ENCODE peak calls at places on chromosome 10, in four cellular contexts. B is neural crest cell, F is brain microvascular endothelial cell, K is H9. G is an unnamed sample.

GRCh38 chr10:12499066-12499465 is 149.7 kb downstream of the CAMK1D start:
- DNase-seq in B (no peak), F (no peak), K (no peak), G (no peak)

GRCh38 chr10:84826704-84827103 is 498.3 kb downstream of the CCSER2 start:
- DNase-seq in B (no peak), F (no peak), K (no peak), G (no peak)

GRCh38 chr10:32411797-32412498 is 34.0 kb upstream of the CCDC7 start:
- DNase-seq in B (no peak), F (no peak), K (no peak), G (no peak)

GRCh38 chr10:113169853-113170455 is 219.9 kb downstream of the TCF7L2 start:
- DNase-seq in B (no peak), F (no peak), K (no peak), G (no peak)

GRCh38 chr10:128063736-128064614 is 62.2 kb downstream of the MKI67 start:
- DNase-seq in B (no peak), F (no peak), K (no peak), G (no peak)

GRCh38 chr10:62492012-62492869 is 118.1 kb downstream of the ZNF365 start:
- DNase-seq in B (no peak), F (no peak), K (no peak), G (no peak)

GRCh38 chr10:114334301-114334700 is 70.0 kb downstream of the AFAP1L2 start:
- DNase-seq in B (no peak), F (no peak), K (no peak), G (no peak)

GRCh38 chr10:80659284-80659683 is 121.6 kb downstream of the SH2D4B start:
- DNase-seq in B (no peak), F (no peak), K (no peak), G (no peak)

GRCh38 chr10:113499066-113499465 is 53.8 kb upstream of the HABP2 start:
- DNase-seq in B (no peak), F (no peak), K (no peak), G (no peak)

GRCh38 chr10:74084955-74085354 is 65.7 kb downstream of the AP3M1 start:
- DNase-seq in B (no peak), F (no peak), K (no peak), G (no peak)

GRCh38 chr10:44399478-44400451 is 14.9 kb upstream of the CXCL12 start:
- DNase-seq in B (no peak), F (no peak), K (no peak), G (peak)

GRCh38 chr10:118557946-118558345 is 37.5 kb downstream of the PRLHR start:
- DNase-seq in B (no peak), F (no peak), K (no peak), G (no peak)

GRCh38 chr10:117533507-117534281 is 8.9 kb upstream of the EMX2 start:
- DNase-seq in B (no peak), F (no peak), K (no peak), G (no peak)

GRCh38 chr10:7288060-7288690 is 122.7 kb downstream of the SFMBT2 start:
- DNase-seq in B (no peak), F (no peak), K (no peak), G (no peak)

GRCh38 chr10:132904814-132905649 is 37.3 kb downstream of the CFAP46 start:
- DNase-seq in B (no peak), F (no peak), K (no peak), G (no peak)

GRCh38 chr10:10209152-10209551 is 808.5 kb upstream of the CELF2 start:
- DNase-seq in B (no peak), F (peak), K (no peak), G (no peak)

GRCh38 chr10:14299516-14299915 is 31.2 kb downstream of the FRMD4A start:
- DNase-seq in B (no peak), F (no peak), K (no peak), G (no peak)

GRCh38 chr10:104447331-104447730 is 93.7 kb downstream of the CFAP58 start:
- DNase-seq in B (no peak), F (no peak), K (no peak), G (no peak)

GRCh38 chr10:63521389-63522128 is at the start of gene REEP3:
- DNase-seq in B (peak), F (peak), K (peak), G (peak)

GRCh38 chr10:62503871-62504270 is 129.7 kb downstream of the ZNF365 start:
- DNase-seq in B (no peak), F (no peak), K (no peak), G (no peak)

GRCh38 chr10:8349610-8350249 is 295.2 kb downstream of the GATA3 start:
- DNase-seq in B (no peak), F (no peak), K (no peak), G (no peak)

GRCh38 chr10:93993782-93994668 is at the start of gene PLCE1:
- DNase-seq in B (peak), F (no peak), K (peak), G (peak)

GRCh38 chr10:97332586-97333350 is 1.8 kb downstream of the FRAT2 start:
- DNase-seq in B (no peak), F (peak), K (peak), G (no peak)
- TF ChIP-seq CTCF in B (no peak), F (peak), K (no peak), G (no peak)

GRCh38 chr10:24390746-24391145 is 181.8 kb downstream of the KIAA1217 start:
- DNase-seq in B (no peak), F (no peak), K (no peak), G (no peak)

GRCh38 chr10:24393206-24393605 is 184.3 kb downstream of the KIAA1217 start:
- DNase-seq in B (no peak), F (no peak), K (no peak), G (no peak)

GRCh38 chr10:24394479-24395190 is 185.7 kb downstream of the KIAA1217 start:
- DNase-seq in B (no peak), F (no peak), K (no peak), G (no peak)

GRCh38 chr10:24397662-24398061 is 188.7 kb downstream of the KIAA1217 start:
- DNase-seq in B (no peak), F (no peak), K (no peak), G (no peak)

DNA sequence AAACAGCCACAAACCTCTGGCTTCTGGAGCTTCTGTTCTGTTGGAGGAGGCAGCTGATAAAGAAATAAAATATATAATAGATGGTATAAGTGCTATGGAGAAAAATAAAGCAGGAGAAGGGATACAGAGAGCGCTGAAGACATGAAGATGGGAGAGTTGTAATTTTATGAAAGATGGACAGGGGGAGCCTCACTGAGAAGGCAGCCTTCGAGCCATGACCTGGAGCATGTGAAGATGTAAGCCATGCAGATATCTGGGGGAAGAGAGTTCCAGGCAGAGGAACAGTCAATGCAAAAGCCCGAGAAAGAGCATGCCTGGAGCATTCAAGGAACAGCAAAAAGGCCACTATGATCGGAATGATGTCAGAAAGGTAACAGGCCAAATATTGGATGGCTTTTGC is 187.5 kb downstream of the KIAA1217 start:
- DNase-seq in B (no peak), F (no peak), K (no peak), G (no peak)
- TF ChIP-seq CTCF in B (no peak), F (peak), K (peak), G (no peak)

DNA sequence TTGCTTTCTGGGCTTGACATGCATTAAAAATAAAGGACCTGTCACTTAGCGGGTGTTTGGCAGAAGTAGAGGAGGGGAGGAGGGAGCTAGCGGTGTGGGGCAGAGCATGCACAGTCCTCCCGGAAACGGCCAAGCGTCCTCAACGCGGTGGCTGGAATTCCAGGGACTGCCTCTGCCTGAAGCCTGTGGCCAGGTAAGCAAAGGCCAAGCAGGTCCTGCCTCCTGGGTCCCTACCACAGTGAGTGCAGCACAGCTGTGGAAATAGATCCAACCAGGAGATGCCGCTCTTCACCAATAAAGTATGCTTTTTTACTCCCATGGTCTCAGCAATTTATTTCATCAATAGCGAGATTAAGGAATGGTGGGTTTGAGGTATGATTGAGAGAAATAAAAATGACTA is 323.4 kb downstream of the WDR37 start:
- DNase-seq in B (no peak), F (no peak), K (peak), G (no peak)
- TF ChIP-seq CTCF in B (peak), F (no peak), K (peak), G (no peak)

GRCh38 chr10:3785251-3785848 is 341 bp upstream of the KLF6 start:
- DNase-seq in B (peak), F (peak), K (peak), G (peak)
- TF ChIP-seq CTCF in B (no peak), F (no peak), K (no peak), G (no peak)

DNA sequence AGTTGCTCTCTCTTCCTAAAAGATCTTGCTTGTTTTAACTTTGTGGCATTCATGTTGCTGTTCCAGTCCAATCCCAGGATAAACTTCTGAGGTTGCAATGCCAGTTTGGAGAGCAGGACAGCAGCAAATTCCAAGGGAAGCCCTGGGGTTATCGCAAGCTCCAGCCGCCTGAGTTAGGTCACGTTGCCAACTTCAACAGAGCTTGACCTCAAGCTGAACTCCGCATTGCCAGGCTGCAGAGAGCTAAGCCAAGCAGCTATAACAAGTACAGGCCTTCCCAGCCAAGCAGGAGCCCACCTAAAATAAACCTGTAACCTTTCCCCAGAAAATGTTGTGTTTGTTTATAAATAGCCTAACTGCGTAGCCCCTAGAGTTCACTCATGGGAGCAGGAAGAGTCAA is 138.9 kb upstream of the LYZL1 start:
- DNase-seq in B (no peak), F (peak), K (no peak), G (no peak)
- TF ChIP-seq CTCF in B (no peak), F (no peak), K (no peak), G (no peak)

GRCh38 chr10:79385804-79386531 is 38.7 kb downstream of the PPIF start:
- DNase-seq in B (peak), F (no peak), K (peak), G (peak)
- TF ChIP-seq CTCF in B (peak), F (peak), K (peak), G (no peak)

DNA sequence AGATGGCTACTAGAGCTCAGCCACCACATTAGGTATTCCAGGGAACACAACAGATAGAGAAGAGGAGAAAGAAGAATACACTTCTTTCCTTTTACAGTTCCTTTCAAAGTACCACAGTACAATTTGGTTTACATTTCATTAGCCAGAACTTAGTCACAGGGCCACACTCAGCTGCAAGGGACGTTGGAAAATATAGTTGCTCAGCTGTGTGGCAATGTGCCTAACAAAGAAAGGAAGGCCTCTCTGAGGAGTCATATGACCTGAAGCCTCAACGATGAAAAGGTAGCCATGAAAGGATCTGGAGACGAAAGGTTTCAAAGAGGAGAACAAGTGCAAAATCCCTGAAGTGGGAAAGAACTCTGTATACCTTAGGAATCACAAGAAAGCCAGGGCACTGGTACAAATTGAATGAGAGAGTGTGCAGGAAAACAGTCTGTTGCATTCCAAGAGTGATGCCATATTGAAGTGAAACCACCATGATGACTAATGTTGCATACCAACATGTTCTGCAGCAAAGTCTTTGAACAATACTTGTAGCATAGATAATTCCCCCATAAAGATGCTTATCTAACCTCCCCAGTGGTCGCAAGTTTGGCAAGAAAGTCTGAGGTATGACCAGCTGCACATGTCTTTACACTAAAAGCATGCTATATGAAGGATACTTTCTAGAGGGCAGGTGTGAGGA is 278.9 kb downstream of the HPSE2 start:
- DNase-seq in B (no peak), F (peak), K (no peak), G (no peak)
- TF ChIP-seq CTCF in B (no peak), F (no peak), K (no peak), G (no peak)

DNA sequence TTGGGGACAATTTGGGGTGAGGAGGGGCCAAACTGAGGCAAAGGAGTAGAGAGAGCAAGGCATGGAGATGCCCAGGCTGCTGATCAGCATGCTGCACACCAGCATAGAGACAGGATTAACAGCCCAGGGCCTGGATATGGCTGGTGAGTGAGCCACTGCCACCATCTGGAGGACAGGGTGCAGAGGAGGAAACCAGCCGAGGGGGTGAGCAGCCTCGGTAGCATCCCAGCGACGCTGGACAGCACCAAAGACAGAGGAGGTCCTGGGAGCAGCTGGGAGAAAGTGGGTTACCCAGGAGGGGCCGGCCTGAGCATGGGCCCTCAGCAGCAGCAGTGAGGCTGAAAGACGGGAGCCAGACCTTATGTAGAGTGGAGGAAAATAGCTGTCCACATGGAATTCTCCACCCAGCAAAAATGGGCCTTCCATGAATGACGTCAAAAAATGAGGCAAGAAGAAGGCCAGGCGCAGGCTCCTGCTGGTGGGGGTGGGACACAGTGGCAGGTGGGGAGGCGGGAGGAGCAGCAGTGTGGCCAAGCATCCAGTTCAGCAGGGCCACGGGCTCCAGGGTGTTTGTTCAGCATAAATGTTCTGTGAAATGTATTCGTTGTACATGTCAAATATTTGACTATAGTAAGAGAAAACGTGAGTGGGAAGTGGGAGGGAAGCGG is 16.7 kb downstream of the RET start:
- DNase-seq in B (no peak), F (no peak), K (peak), G (no peak)
- TF ChIP-seq CTCF in B (no peak), F (peak), K (peak), G (no peak)

DNA sequence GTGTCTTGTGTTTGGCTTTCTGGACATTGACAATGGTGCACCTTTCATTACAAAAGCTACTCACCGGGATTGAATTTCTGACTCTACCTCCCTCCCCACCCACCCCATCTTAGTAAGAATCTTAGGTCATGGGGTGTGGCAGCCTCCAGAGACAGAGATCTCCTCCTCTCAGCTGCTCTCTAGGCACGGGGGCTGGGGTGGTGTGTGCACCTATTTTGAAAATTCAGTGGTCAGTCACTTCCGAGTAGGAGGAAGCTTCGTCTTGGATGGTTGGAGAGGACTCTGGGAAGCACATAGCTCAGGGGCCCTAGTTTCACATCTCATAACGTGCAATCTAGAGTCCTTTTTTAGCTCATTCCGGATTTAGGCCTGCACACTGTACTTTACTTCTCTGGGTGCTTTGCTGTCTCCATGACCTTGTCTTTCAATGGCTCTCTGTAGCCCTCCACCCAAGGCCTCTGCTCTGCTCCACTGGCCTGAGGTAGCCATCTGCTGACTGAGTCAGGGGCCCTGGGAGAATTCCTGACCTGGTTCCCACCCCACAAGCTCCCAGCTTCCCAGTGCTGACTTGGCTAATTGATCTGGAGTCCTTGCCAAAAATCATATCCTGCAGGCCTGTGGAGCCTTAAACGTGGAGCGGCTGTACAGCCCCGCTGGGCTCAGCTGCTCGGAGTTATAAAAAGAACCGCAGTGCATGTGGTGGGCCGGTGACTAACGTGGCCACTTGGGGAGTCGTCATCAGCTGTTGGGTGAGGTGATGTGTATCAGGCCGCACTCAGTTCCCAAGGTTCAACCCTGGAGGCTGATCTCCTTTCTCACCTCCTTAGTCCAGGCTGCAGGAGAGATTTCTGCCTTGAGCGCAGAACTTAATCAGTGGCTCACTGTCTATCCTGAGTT is 19.3 kb upstream of the ADAMTS14 start:
- DNase-seq in B (no peak), F (peak), K (peak), G (no peak)
- TF ChIP-seq CTCF in B (no peak), F (peak), K (no peak), G (no peak)

G was measured in mesothelial cell of epicardium.